ENCODE peak calls at places on chromosome 4, in four cellular contexts. One of them, this sample, is unnamed.

GRCh38 chr4:68984947-68985346 is 33.3 kb upstream of the UGT2A3 start:
- DNase-seq in K562: no peak
- DNase-seq in HepG2: no peak
- DNase-seq in GM12878: no peak
- DNase-seq in this sample: no peak

GRCh38 chr4:112213091-112213490 is 18.5 kb upstream of the AP1AR start:
- DNase-seq in K562: peak; percentile 25
- DNase-seq in HepG2: peak; percentile 30
- DNase-seq in GM12878: no peak
- DNase-seq in this sample: no peak

GRCh38 chr4:53346920-53347852 is 18.7 kb downstream of the SCFD2 start:
- DNase-seq in K562: no peak
- DNase-seq in HepG2: no peak
- DNase-seq in GM12878: no peak
- DNase-seq in this sample: no peak

GRCh38 chr4:15682340-15682725 is 706 bp downstream of the FAM200B start:
- DNase-seq in K562: no peak
- DNase-seq in HepG2: no peak
- DNase-seq in GM12878: no peak
- DNase-seq in this sample: no peak

GRCh38 chr4:42702895-42703294 is 46.0 kb upstream of the ATP8A1 start:
- DNase-seq in K562: no peak
- DNase-seq in HepG2: no peak
- DNase-seq in GM12878: no peak
- DNase-seq in this sample: no peak

GRCh38 chr4:94561249-94562024 is 109.7 kb downstream of the PDLIM5 start:
- DNase-seq in K562: no peak
- DNase-seq in HepG2: no peak
- DNase-seq in GM12878: no peak
- DNase-seq in this sample: no peak

GRCh38 chr4:20520901-20521300 is 179.4 kb upstream of the PACRGL start:
- DNase-seq in K562: no peak
- DNase-seq in HepG2: no peak
- DNase-seq in GM12878: no peak
- DNase-seq in this sample: no peak

GRCh38 chr4:3792813-3793212 is 26.6 kb downstream of the ADRA2C start:
- DNase-seq in K562: peak; percentile 33
- DNase-seq in HepG2: no peak
- DNase-seq in GM12878: no peak
- DNase-seq in this sample: peak; percentile 91

GRCh38 chr4:88937081-88937480 is 119.9 kb downstream of the FAM13A start:
- DNase-seq in K562: no peak
- DNase-seq in HepG2: no peak
- DNase-seq in GM12878: no peak
- DNase-seq in this sample: no peak

GRCh38 chr4:5205981-5206380 is 154.7 kb downstream of the STK32B start:
- DNase-seq in K562: no peak
- DNase-seq in HepG2: no peak
- DNase-seq in GM12878: no peak
- DNase-seq in this sample: no peak

GRCh38 chr4:147336252-147336651 is 144.6 kb upstream of the EDNRA start:
- DNase-seq in K562: no peak
- DNase-seq in HepG2: no peak
- DNase-seq in GM12878: no peak
- DNase-seq in this sample: no peak

GRCh38 chr4:105978684-105979296 is 83.5 kb downstream of the NPNT start:
- DNase-seq in K562: no peak
- DNase-seq in HepG2: no peak
- DNase-seq in GM12878: no peak
- DNase-seq in this sample: no peak

GRCh38 chr4:54487491-54487890 is 170.3 kb upstream of the KIT start:
- DNase-seq in K562: no peak
- DNase-seq in HepG2: no peak
- DNase-seq in GM12878: no peak
- DNase-seq in this sample: no peak

GRCh38 chr4:68416591-68416990 is 30.7 kb upstream of the TMPRSS11E start:
- DNase-seq in K562: no peak
- DNase-seq in HepG2: no peak
- DNase-seq in GM12878: no peak
- DNase-seq in this sample: no peak

GRCh38 chr4:86508436-86508835 is 85.7 kb upstream of the PTPN13 start:
- DNase-seq in K562: no peak
- DNase-seq in HepG2: no peak
- DNase-seq in GM12878: no peak
- DNase-seq in this sample: no peak

GRCh38 chr4:169345207-169345788 is 74.5 kb upstream of the SH3RF1 start:
- DNase-seq in K562: no peak
- DNase-seq in HepG2: no peak
- DNase-seq in GM12878: no peak
- DNase-seq in this sample: no peak

GRCh38 chr4:107838763-107839162 is 14.0 kb downstream of the SGMS2 start:
- DNase-seq in K562: no peak
- DNase-seq in HepG2: no peak
- DNase-seq in GM12878: no peak
- DNase-seq in this sample: no peak

GRCh38 chr4:94758141-94758699 is 465 bp downstream of the BMPR1B start:
- DNase-seq in K562: no peak
- DNase-seq in HepG2: no peak
- DNase-seq in GM12878: no peak
- DNase-seq in this sample: peak; percentile 81

GRCh38 chr4:188171551-188171950 is 32.3 kb downstream of the TRIML1 start:
- DNase-seq in K562: no peak
- DNase-seq in HepG2: no peak
- DNase-seq in GM12878: no peak
- DNase-seq in this sample: no peak

GRCh38 chr4:152090543-152090942 is 329.7 kb upstream of the GATB start:
- DNase-seq in K562: no peak
- DNase-seq in HepG2: no peak
- DNase-seq in GM12878: no peak
- DNase-seq in this sample: no peak

GRCh38 chr4:52910115-52910514 is 48.0 kb downstream of the RASL11B start:
- DNase-seq in K562: no peak
- DNase-seq in HepG2: no peak
- DNase-seq in GM12878: no peak
- DNase-seq in this sample: peak; percentile 25

GRCh38 chr4:1547863-1548637 is 136.1 kb downstream of the FAM53A start:
- DNase-seq in K562: no peak
- DNase-seq in HepG2: no peak
- DNase-seq in GM12878: no peak
- DNase-seq in this sample: peak; percentile 27

DNA sequence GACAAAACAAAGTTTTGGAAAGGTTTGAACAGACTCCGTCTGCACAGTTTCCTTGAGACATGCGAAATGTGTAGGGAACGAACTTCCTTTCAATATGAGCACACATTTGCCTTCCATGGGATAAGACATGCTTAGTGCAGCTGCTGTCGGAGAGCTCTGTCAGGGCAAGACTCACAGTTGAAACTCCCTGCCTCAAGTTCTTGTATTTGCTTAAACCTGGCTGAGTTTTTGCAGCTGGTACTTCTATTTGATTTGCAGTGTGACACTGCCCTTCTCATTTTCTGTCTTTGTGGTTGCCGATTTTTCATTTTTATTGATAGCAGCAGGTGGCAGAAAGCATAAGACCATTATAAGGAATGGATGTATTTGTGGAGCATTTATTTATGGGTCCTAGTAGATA is 18.2 kb upstream of the RHOH start:
- DNase-seq in K562: no peak
- DNase-seq in HepG2: no peak
- DNase-seq in GM12878: no peak
- DNase-seq in this sample: no peak
- H3K4me1 ChIP-seq in K562: peaks cover 5% of the 10 kb centered on the region
- H3K4me1 ChIP-seq in HepG2: no peaks in the 10 kb centered on the region
- H3K4me1 ChIP-seq in GM12878: peaks cover 22% of the 10 kb centered on the region
- H3K4me1 ChIP-seq in this sample: peaks cover 13% of the 10 kb centered on the region

GRCh38 chr4:110637408-110638131 is 14.7 kb upstream of the PITX2 start:
- DNase-seq in K562: no peak
- DNase-seq in HepG2: no peak
- DNase-seq in GM12878: no peak
- DNase-seq in this sample: peak; percentile 75
- TF ChIP-seq JUNB in K562: no peak
- TF ChIP-seq JUNB in HepG2: no peak
- TF ChIP-seq JUNB in GM12878: no peak
- TF ChIP-seq JUNB in this sample: no peak

GRCh38 chr4:8876982-8877779 is 5.5 kb upstream of the HMX1 start:
- DNase-seq in K562: no peak
- DNase-seq in HepG2: no peak
- DNase-seq in GM12878: no peak
- DNase-seq in this sample: peak; percentile 61

GRCh38 chr4:8874896-8875680 is 3.4 kb upstream of the HMX1 start:
- DNase-seq in K562: no peak
- DNase-seq in HepG2: no peak
- DNase-seq in GM12878: no peak
- DNase-seq in this sample: no peak

GRCh38 chr4:8872402-8873291 is 1.0 kb upstream of the HMX1 start:
- DNase-seq in K562: no peak
- DNase-seq in HepG2: no peak
- DNase-seq in GM12878: no peak
- DNase-seq in this sample: peak; percentile 54

GRCh38 chr4:8871417-8872401 is at the start of gene HMX1:
- DNase-seq in K562: no peak
- DNase-seq in HepG2: no peak
- DNase-seq in GM12878: no peak
- DNase-seq in this sample: peak; percentile 80

GRCh38 chr4:8874003-8874895 is 2.6 kb upstream of the HMX1 start:
- DNase-seq in K562: no peak
- DNase-seq in HepG2: no peak
- DNase-seq in GM12878: no peak
- DNase-seq in this sample: no peak
- H3K27me3 ChIP-seq in K562: peaks cover 36% of the 10 kb centered on the region
- H3K27me3 ChIP-seq in HepG2: peaks cover 70% of the 10 kb centered on the region
- H3K27me3 ChIP-seq in GM12878: no peaks in the 10 kb centered on the region
- H3K27me3 ChIP-seq in this sample: peaks cover 97% of the 10 kb centered on the region

GRCh38 chr4:77003400-77003799 is 53.8 kb downstream of the SEPTIN11 start:
- DNase-seq in K562: no peak
- DNase-seq in HepG2: no peak
- DNase-seq in GM12878: no peak
- DNase-seq in this sample: no peak
- H3K4me1 ChIP-seq in K562: no peaks in the 10 kb centered on the region
- H3K4me1 ChIP-seq in HepG2: no peaks in the 10 kb centered on the region
- H3K4me1 ChIP-seq in GM12878: peaks cover 13% of the 10 kb centered on the region
- H3K4me1 ChIP-seq in this sample: peaks cover 48% of the 10 kb centered on the region

GRCh38 chr4:74555231-74555630 is 110.3 kb downstream of the AREG start:
- DNase-seq in K562: no peak
- DNase-seq in HepG2: peak; percentile 15
- DNase-seq in GM12878: no peak
- DNase-seq in this sample: no peak
- TF ChIP-seq JUNB in K562: no peak
- TF ChIP-seq JUNB in HepG2: no peak
- TF ChIP-seq JUNB in GM12878: no peak
- TF ChIP-seq JUNB in this sample: no peak

DNA sequence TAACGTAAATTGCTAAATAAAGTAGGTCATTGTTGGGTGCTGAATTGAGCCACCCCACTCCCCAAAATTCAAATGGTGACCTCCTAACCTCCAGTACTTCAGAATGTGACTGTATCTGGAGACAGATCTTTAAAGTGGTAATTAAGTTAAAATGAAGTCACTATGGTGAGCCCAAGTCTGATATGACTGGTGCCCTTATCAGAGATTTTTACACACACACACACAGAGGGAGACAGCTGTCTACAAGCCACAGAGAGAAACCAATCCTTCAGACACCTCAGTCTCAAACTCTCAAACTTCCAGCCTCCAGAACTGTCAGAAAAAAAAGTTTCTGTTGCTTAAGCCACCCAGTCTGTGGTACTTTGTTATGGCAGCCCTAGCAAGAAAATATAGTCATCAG is 879.2 kb upstream of the INTU start:
- DNase-seq in K562: no peak
- DNase-seq in HepG2: no peak
- DNase-seq in GM12878: no peak
- DNase-seq in this sample: no peak
- H3K27me3 ChIP-seq in K562: no peaks in the 10 kb centered on the region
- H3K27me3 ChIP-seq in HepG2: no peaks in the 10 kb centered on the region
- H3K27me3 ChIP-seq in GM12878: no peaks in the 10 kb centered on the region
- H3K27me3 ChIP-seq in this sample: no peaks in the 10 kb centered on the region

GRCh38 chr4:119025916-119026661 is 109.5 kb upstream of the MYOZ2 start:
- DNase-seq in K562: no peak
- DNase-seq in HepG2: no peak
- DNase-seq in GM12878: no peak
- DNase-seq in this sample: no peak

GRCh38 chr4:119025440-119025839 is 110.2 kb upstream of the MYOZ2 start:
- DNase-seq in K562: peak; percentile 35
- DNase-seq in HepG2: no peak
- DNase-seq in GM12878: no peak
- DNase-seq in this sample: no peak

GRCh38 chr4:119027815-119028214 is 107.8 kb upstream of the MYOZ2 start:
- DNase-seq in K562: no peak
- DNase-seq in HepG2: no peak
- DNase-seq in GM12878: no peak
- DNase-seq in this sample: no peak

GRCh38 chr4:119026662-119027444 is 108.8 kb upstream of the MYOZ2 start:
- DNase-seq in K562: no peak
- DNase-seq in HepG2: no peak
- DNase-seq in GM12878: no peak
- DNase-seq in this sample: peak; percentile 19

DNA sequence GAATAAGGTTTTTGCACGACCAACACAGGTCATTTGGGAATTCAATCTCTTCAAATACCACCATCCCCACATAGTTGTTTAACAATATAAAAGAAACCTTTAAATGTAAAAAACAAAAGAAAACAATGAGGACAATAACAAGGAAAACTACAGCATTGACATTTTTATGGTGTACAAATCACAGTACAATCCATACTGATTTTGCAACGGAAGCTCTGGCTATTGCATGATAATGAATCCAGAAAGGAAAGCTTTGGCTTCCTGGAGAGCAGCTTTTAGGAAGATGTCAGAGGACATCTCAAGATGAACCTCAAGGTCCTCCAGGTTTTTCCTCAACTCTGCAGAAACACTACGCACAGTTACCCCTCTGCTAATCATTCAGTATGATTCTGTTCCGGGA is 111.5 kb upstream of the MYOZ2 start:
- DNase-seq in K562: no peak
- DNase-seq in HepG2: no peak
- DNase-seq in GM12878: no peak
- DNase-seq in this sample: no peak
- H3K4me1 ChIP-seq in K562: no peaks in the 10 kb centered on the region
- H3K4me1 ChIP-seq in HepG2: no peaks in the 10 kb centered on the region
- H3K4me1 ChIP-seq in GM12878: no peaks in the 10 kb centered on the region
- H3K4me1 ChIP-seq in this sample: peaks cover 59% of the 10 kb centered on the region

GRCh38 chr4:186902361-186902760 is 178.7 kb upstream of the FAT1 start:
- DNase-seq in K562: no peak
- DNase-seq in HepG2: no peak
- DNase-seq in GM12878: no peak
- DNase-seq in this sample: no peak
- TF ChIP-seq JUNB in K562: no peak
- TF ChIP-seq JUNB in HepG2: no peak
- TF ChIP-seq JUNB in GM12878: no peak
- TF ChIP-seq JUNB in this sample: no peak